ENCODE peak calls at places on chromosomes 6 and 20, in five cellular contexts. S is fibroblast of lung; H is left cardiac atrium; J is iris pigment epithelial cell; X is central memory CD4-positive, alpha-beta T cell. C is an unnamed sample.

GRCh38 chr6:134577998-134578397 is 260.1 kb upstream of the SGK1 start:
- DNase-seq in S (peak; percentile 4), H (no peak), J (peak; percentile 59), X (no peak), C (peak; percentile 28)

GRCh38 chr6:53067799-53068442 is 2.7 kb downstream of the FBXO9 start:
- DNase-seq in S (no peak), H (no peak), J (peak; percentile 46), X (no peak), C (no peak)

GRCh38 chr6:71126506-71126905 is 162.1 kb upstream of the OGFRL1 start:
- DNase-seq in S (no peak), H (no peak), J (no peak), X (no peak), C (no peak)

GRCh38 chr20:10447028-10447427 is 11.9 kb downstream of the SLX4IP start:
- DNase-seq in S (peak; percentile 89), H (no peak), J (peak; percentile 85), X (peak; percentile 21), C (peak; percentile 79)

GRCh38 chr6:113903666-113904330 is 46.7 kb downstream of the MARCKS start:
- DNase-seq in S (peak; percentile 42), H (peak; percentile 40), J (peak; percentile 78), X (no peak), C (peak; percentile 23)

GRCh38 chr6:13649393-13649792 is 34.3 kb downstream of the NOL7 start:
- DNase-seq in S (no peak), H (no peak), J (no peak), X (no peak), C (no peak)

GRCh38 chr6:43951063-43951755 is 176.0 kb downstream of the MRPL14 start:
- DNase-seq in S (peak; percentile 61), H (peak; percentile 58), J (peak; percentile 38), X (no peak), C (no peak)

GRCh38 chr6:13615802-13616140 is 636 bp downstream of the NOL7 start:
- DNase-seq in S (peak; percentile 45), H (peak; percentile 64), J (peak; percentile 43), X (peak; percentile 30), C (no peak)

GRCh38 chr6:17107768-17108325 is 6.0 kb downstream of the STMND1 start:
- DNase-seq in S (no peak), H (no peak), J (no peak), X (no peak), C (no peak)

C was measured in astrocyte of the spinal cord.